ENCODE peak calls at places on chromosomes 3 and 15, in ten cellular contexts. N is psoas muscle; P is CD8-positive, alpha-beta memory T cell; T is LoVo; D is posterior cingulate gyrus; L is GM04504; W is iPS-NIHi11; H is NCI-H774; F is BE2C; M is MM.1S. Q is an unnamed sample.

GRCh38 chr15:50257924-50258323 is 7.6 kb downstream of the HDC start:
- DNase-seq in P (no peak), T (no peak), L (peak; percentile 16), N (no peak), M (no peak), W (no peak), D (no peak), H (no peak), F (no peak), Q (no peak)

GRCh38 chr3:142768338-142768737 is 44.5 kb downstream of the TRPC1 start:
- DNase-seq in F (no peak), N (no peak), P (no peak), H (no peak), L (no peak), M (no peak), T (no peak), D (no peak), W (no peak), Q (no peak)

GRCh38 chr3:134406331-134407246 is 32.3 kb upstream of the AMOTL2 start:
- DNase-seq in N (peak; percentile 60), F (peak; percentile 84), P (no peak), H (peak; percentile 82), T (no peak), W (peak; percentile 64), L (no peak), M (no peak), D (peak; percentile 62), Q (no peak)

GRCh38 chr3:173395073-173395411 is 2.5 kb upstream of the NLGN1 start:
- DNase-seq in D (no peak), T (peak; percentile 54), M (no peak), P (no peak), L (no peak), F (no peak), W (no peak), H (peak; percentile 92), N (no peak), Q (no peak)

GRCh38 chr3:126952983-126953660 is 29.8 kb upstream of the PLXNA1 start:
- DNase-seq in D (no peak), L (no peak), F (no peak), N (peak; percentile 39), W (no peak), P (no peak), H (no peak), T (no peak), M (no peak), Q (no peak)

GRCh38 chr3:128112406-128112968 is 11.1 kb downstream of the RUVBL1 start:
- DNase-seq in M (no peak), N (no peak), D (no peak), F (peak; percentile 90), L (peak; percentile 54), H (no peak), T (peak; percentile 17), W (no peak), P (peak; percentile 49), Q (peak; percentile 88)

GRCh38 chr3:32438596-32439344 is 47.1 kb downstream of the CMTM7 start:
- DNase-seq in N (no peak), M (peak; percentile 63), T (no peak), H (no peak), W (no peak), L (no peak), F (no peak), D (no peak), P (no peak), Q (no peak)

GRCh38 chr3:19573644-19574043 is 360.4 kb downstream of the EFHB start:
- DNase-seq in H (no peak), F (no peak), M (no peak), W (no peak), P (no peak), D (no peak), T (no peak), N (no peak), L (no peak), Q (no peak)

GRCh38 chr3:31793821-31794220 is 187.2 kb downstream of the OSBPL10 start:
- DNase-seq in D (no peak), N (no peak), W (no peak), T (no peak), L (no peak), P (no peak), M (no peak), H (no peak), F (no peak), Q (no peak)

GRCh38 chr15:45132844-45133560 is 3.2 kb downstream of the DUOX1 start:
- DNase-seq in F (no peak), H (no peak), M (no peak), T (no peak), D (no peak), W (no peak), N (no peak), P (no peak), L (no peak), Q (no peak)

GRCh38 chr3:186097663-186098451 is 11.0 kb downstream of the ETV5 start:
- DNase-seq in H (peak; percentile 86), F (peak; percentile 90), P (no peak), W (peak; percentile 87), D (peak; percentile 66), L (no peak), M (no peak), N (peak; percentile 73), T (peak; percentile 78), Q (peak; percentile 60)

GRCh38 chr3:68121291-68121690 is 466.9 kb upstream of the SUCLG2 start:
- DNase-seq in M (no peak), L (no peak), N (no peak), P (no peak), D (no peak), W (no peak), T (no peak), F (no peak), H (no peak), Q (no peak)

GRCh38 chr3:44883213-44883955 is 9.0 kb downstream of the TGM4 start:
- DNase-seq in F (no peak), M (no peak), W (no peak), H (no peak), T (no peak), N (no peak), D (no peak), P (no peak), L (no peak), Q (no peak)